ENCODE peak calls at places on chromosomes 7 and 10, in five cellular contexts. L, U, V, N and J are unnamed samples.

GRCh38 chr7:105180002-105180401 is 166.0 kb downstream of the KMT2E start:
- DNase-seq in L (no peak), U (no peak), V (no peak), N (no peak), J (no peak)

GRCh38 chr10:31947144-31947926 is 18.7 kb upstream of the ARHGAP12 start:
- DNase-seq in L (peak), U (peak), V (peak), N (no peak), J (no peak)

GRCh38 chr10:119871881-119872609 is 598 bp downstream of the MCMBP start:
- DNase-seq in L (peak), U (peak), V (peak), N (peak), J (peak)

GRCh38 chr10:48931188-48931587 is 8.5 kb downstream of the LRRC18 start:
- DNase-seq in L (no peak), U (no peak), V (no peak), N (no peak), J (no peak)

GRCh38 chr7:105429746-105430612 is 41.3 kb upstream of the SRPK2 start:
- DNase-seq in L (peak), U (peak), V (peak), N (peak), J (no peak)

GRCh38 chr10:77393821-77394501 is 243.6 kb downstream of the KCNMA1 start:
- DNase-seq in L (no peak), U (no peak), V (no peak), N (no peak), J (no peak)

GRCh38 chr7:50953820-50954219 is 171.1 kb upstream of the GRB10 start:
- DNase-seq in L (no peak), U (peak), V (no peak), N (no peak), J (no peak)

GRCh38 chr7:47651355-47652317 is 69.7 kb upstream of the TNS3 start:
- DNase-seq in L (peak), U (peak), V (no peak), N (no peak), J (no peak)

GRCh38 chr10:72250666-72251065 is 23.1 kb upstream of the DDIT4 start:
- DNase-seq in L (peak), U (no peak), V (peak), N (no peak), J (peak)

GRCh38 chr7:32034052-32034451 is 36.2 kb downstream of the PDE1C start:
- DNase-seq in L (no peak), U (no peak), V (peak), N (no peak), J (no peak)

GRCh38 chr7:86320886-86321285 is 322.8 kb upstream of the GRM3 start:
- DNase-seq in L (no peak), U (no peak), V (no peak), N (no peak), J (no peak)

GRCh38 chr7:146366938-146367337 is 250.3 kb downstream of the CNTNAP2 start:
- DNase-seq in L (no peak), U (no peak), V (no peak), N (no peak), J (no peak)

GRCh38 chr10:116740971-116741370 is 1.4 kb downstream of the HSPA12A start:
- DNase-seq in L (no peak), U (no peak), V (no peak), N (no peak), J (no peak)

GRCh38 chr10:74418285-74418872 is 267.4 kb downstream of the ADK start:
- DNase-seq in L (no peak), U (no peak), V (peak), N (no peak), J (no peak)